ENCODE peak calls at places on chromosomes 2 and 18, in nine cellular contexts. One of them, this sample, is unnamed.

GRCh38 chr2:210363876-210364275 is 48.9 kb upstream of the MYL1 start:
- DNase-seq in WTC11: no peak
- DNase-seq in HuH-7.5: no peak
- DNase-seq in suprapubic skin: no peak
- DNase-seq in HEK293T: no peak
- DNase-seq in PC-9: no peak
- DNase-seq in DMS 273 treated with DMSO at 0.1 percent for 48 hours: no peak
- DNase-seq in lung: no peak
- DNase-seq in GM12892: no peak
- DNase-seq in this sample: no peak

GRCh38 chr2:95024960-95025405 is 525 bp upstream of the MAL start:
- DNase-seq in GM12892: no peak
- DNase-seq in DMS 273 treated with DMSO at 0.1 percent for 48 hours: no peak
- DNase-seq in lung: no peak
- DNase-seq in WTC11: peak
- DNase-seq in HuH-7.5: no peak
- DNase-seq in PC-9: no peak
- DNase-seq in suprapubic skin: no peak
- DNase-seq in HEK293T: no peak
- DNase-seq in this sample: no peak

GRCh38 chr2:191050640-191050987 is 36.6 kb upstream of the STAT1 start:
- DNase-seq in PC-9: no peak
- DNase-seq in HuH-7.5: no peak
- DNase-seq in DMS 273 treated with DMSO at 0.1 percent for 48 hours: no peak
- DNase-seq in HEK293T: no peak
- DNase-seq in GM12892: no peak
- DNase-seq in suprapubic skin: no peak
- DNase-seq in lung: no peak
- DNase-seq in WTC11: no peak
- DNase-seq in this sample: no peak

GRCh38 chr2:65320042-65320711 is 92.5 kb downstream of the ACTR2 start:
- DNase-seq in DMS 273 treated with DMSO at 0.1 percent for 48 hours: no peak
- DNase-seq in HuH-7.5: peak
- DNase-seq in PC-9: peak
- DNase-seq in lung: no peak
- DNase-seq in suprapubic skin: no peak
- DNase-seq in WTC11: no peak
- DNase-seq in HEK293T: peak
- DNase-seq in GM12892: no peak
- DNase-seq in this sample: no peak

GRCh38 chr2:208466133-208466919 is 59.7 kb downstream of the PTH2R start:
- DNase-seq in HEK293T: peak
- DNase-seq in lung: peak
- DNase-seq in suprapubic skin: no peak
- DNase-seq in WTC11: peak
- DNase-seq in PC-9: no peak
- DNase-seq in GM12892: no peak
- DNase-seq in HuH-7.5: peak
- DNase-seq in DMS 273 treated with DMSO at 0.1 percent for 48 hours: peak
- DNase-seq in this sample: no peak

GRCh38 chr2:227871375-227871788 is at the start of gene DAW1:
- DNase-seq in suprapubic skin: no peak
- DNase-seq in PC-9: no peak
- DNase-seq in HuH-7.5: no peak
- DNase-seq in DMS 273 treated with DMSO at 0.1 percent for 48 hours: no peak
- DNase-seq in lung: peak
- DNase-seq in WTC11: peak
- DNase-seq in HEK293T: peak
- DNase-seq in GM12892: peak
- DNase-seq in this sample: no peak

GRCh38 chr2:241777686-241778627 is 1.3 kb downstream of the GAL3ST2 start:
- DNase-seq in HEK293T: no peak
- DNase-seq in suprapubic skin: no peak
- DNase-seq in PC-9: no peak
- DNase-seq in DMS 273 treated with DMSO at 0.1 percent for 48 hours: no peak
- DNase-seq in lung: peak
- DNase-seq in HuH-7.5: peak
- DNase-seq in GM12892: no peak
- DNase-seq in WTC11: peak
- DNase-seq in this sample: no peak

GRCh38 chr18:25826823-25827617 is 263.4 kb downstream of the SS18 start:
- DNase-seq in HEK293T: no peak
- DNase-seq in PC-9: no peak
- DNase-seq in lung: no peak
- DNase-seq in DMS 273 treated with DMSO at 0.1 percent for 48 hours: no peak
- DNase-seq in GM12892: no peak
- DNase-seq in HuH-7.5: no peak
- DNase-seq in suprapubic skin: no peak
- DNase-seq in WTC11: no peak
- DNase-seq in this sample: no peak

GRCh38 chr2:32715391-32715841 is 87.6 kb downstream of the TTC27 start:
- DNase-seq in WTC11: no peak
- DNase-seq in HuH-7.5: no peak
- DNase-seq in PC-9: no peak
- DNase-seq in HEK293T: no peak
- DNase-seq in suprapubic skin: no peak
- DNase-seq in lung: no peak
- DNase-seq in GM12892: no peak
- DNase-seq in DMS 273 treated with DMSO at 0.1 percent for 48 hours: peak
- DNase-seq in this sample: no peak

GRCh38 chr2:56210291-56210690 is 26.5 kb downstream of the CCDC85A start:
- DNase-seq in HEK293T: no peak
- DNase-seq in DMS 273 treated with DMSO at 0.1 percent for 48 hours: no peak
- DNase-seq in HuH-7.5: no peak
- DNase-seq in lung: no peak
- DNase-seq in suprapubic skin: no peak
- DNase-seq in WTC11: no peak
- DNase-seq in PC-9: no peak
- DNase-seq in GM12892: no peak
- DNase-seq in this sample: no peak

GRCh38 chr2:161983010-161983651 is 90.9 kb downstream of the DPP4 start:
- DNase-seq in suprapubic skin: no peak
- DNase-seq in GM12892: no peak
- DNase-seq in HEK293T: no peak
- DNase-seq in WTC11: no peak
- DNase-seq in DMS 273 treated with DMSO at 0.1 percent for 48 hours: no peak
- DNase-seq in PC-9: no peak
- DNase-seq in HuH-7.5: no peak
- DNase-seq in lung: no peak
- DNase-seq in this sample: no peak

GRCh38 chr2:48433682-48434081 is 96.3 kb upstream of the STON1 start:
- DNase-seq in DMS 273 treated with DMSO at 0.1 percent for 48 hours: no peak
- DNase-seq in HEK293T: no peak
- DNase-seq in WTC11: no peak
- DNase-seq in PC-9: no peak
- DNase-seq in lung: no peak
- DNase-seq in HuH-7.5: no peak
- DNase-seq in suprapubic skin: no peak
- DNase-seq in GM12892: no peak
- DNase-seq in this sample: no peak

GRCh38 chr2:42783511-42783910 is 8.9 kb downstream of the HAAO start:
- DNase-seq in DMS 273 treated with DMSO at 0.1 percent for 48 hours: no peak
- DNase-seq in WTC11: no peak
- DNase-seq in HuH-7.5: no peak
- DNase-seq in HEK293T: no peak
- DNase-seq in PC-9: no peak
- DNase-seq in suprapubic skin: no peak
- DNase-seq in GM12892: no peak
- DNase-seq in lung: no peak
- DNase-seq in this sample: no peak

GRCh38 chr2:231127936-231128335 is 3.1 kb upstream of the HTR2B start:
- DNase-seq in WTC11: no peak
- DNase-seq in DMS 273 treated with DMSO at 0.1 percent for 48 hours: no peak
- DNase-seq in HuH-7.5: no peak
- DNase-seq in suprapubic skin: no peak
- DNase-seq in HEK293T: no peak
- DNase-seq in lung: no peak
- DNase-seq in PC-9: no peak
- DNase-seq in GM12892: no peak
- DNase-seq in this sample: no peak

GRCh38 chr18:7514796-7515440 is 52.2 kb upstream of the PTPRM start:
- DNase-seq in suprapubic skin: no peak
- DNase-seq in WTC11: no peak
- DNase-seq in GM12892: no peak
- DNase-seq in HuH-7.5: no peak
- DNase-seq in DMS 273 treated with DMSO at 0.1 percent for 48 hours: no peak
- DNase-seq in HEK293T: no peak
- DNase-seq in lung: no peak
- DNase-seq in PC-9: no peak
- DNase-seq in this sample: no peak

GRCh38 chr18:55781481-55781957 is 193.5 kb upstream of the TCF4 start:
- DNase-seq in DMS 273 treated with DMSO at 0.1 percent for 48 hours: peak
- DNase-seq in WTC11: peak
- DNase-seq in PC-9: peak
- DNase-seq in HEK293T: peak
- DNase-seq in GM12892: no peak
- DNase-seq in suprapubic skin: no peak
- DNase-seq in HuH-7.5: peak
- DNase-seq in lung: no peak
- DNase-seq in this sample: no peak

GRCh38 chr2:216989335-216990129 is 129.7 kb upstream of the TNP1 start:
- DNase-seq in DMS 273 treated with DMSO at 0.1 percent for 48 hours: no peak
- DNase-seq in HuH-7.5: no peak
- DNase-seq in lung: no peak
- DNase-seq in GM12892: no peak
- DNase-seq in suprapubic skin: no peak
- DNase-seq in HEK293T: no peak
- DNase-seq in PC-9: no peak
- DNase-seq in WTC11: no peak
- DNase-seq in this sample: no peak